ENCODE peak calls at places on chromosomes 2 and 18, in ten cellular contexts. M is NCI-H1105; H is stromal cell of bone marrow; G is activated CD8-positive, alpha-beta T cell treated with anti-CD3 and anti-CD28 coated beads, Interleukin-2, amount 10 ng/mL, durations not matched to agents 7 days and 5 days; K is stomach; Q is tibial nerve; D is EH; Z is anterior cingulate cortex; B is neural crest cell; L is small intestine. J is an unnamed sample.

GRCh38 chr2:218516614-218517013 is 51.5 kb downstream of the USP37 start:
- DNase-seq in M (no peak), H (no peak), G (peak; percentile 33), K (no peak), Q (no peak), D (peak; percentile 22), Z (no peak), B (no peak), L (peak; percentile 26), J (no peak)

GRCh38 chr18:39305756-39306155 is 1740.2 kb upstream of the CELF4 start:
- DNase-seq in M (no peak), H (no peak), G (no peak), K (no peak), Q (no peak), D (no peak), Z (no peak), B (no peak), L (no peak), J (no peak)

GRCh38 chr2:96505231-96505889 is at the start of gene NEURL3:
- DNase-seq in M (no peak), H (no peak), G (peak; percentile 19), K (no peak), Q (no peak), D (peak; percentile 60), Z (no peak), B (no peak), L (peak; percentile 89), J (no peak)

GRCh38 chr2:229409751-229410181 is 138.7 kb upstream of the PID1 start:
- DNase-seq in M (no peak), H (no peak), G (no peak), K (no peak), Q (no peak), D (no peak), Z (no peak), B (no peak), L (no peak), J (no peak)

GRCh38 chr18:23071285-23071684 is 64.0 kb upstream of the CABLES1 start:
- DNase-seq in M (no peak), H (no peak), G (peak; percentile 96), K (peak; percentile 50), Q (peak; percentile 21), D (peak; percentile 56), Z (peak; percentile 38), B (no peak), L (peak; percentile 79), J (no peak)

GRCh38 chr18:5294113-5294617 is 1.4 kb downstream of the ZBTB14 start:
- DNase-seq in M (no peak), H (no peak), G (peak; percentile 64), K (peak; percentile 61), Q (no peak), D (peak; percentile 4), Z (peak; percentile 35), B (no peak), L (peak; percentile 65), J (no peak)

GRCh38 chr2:209380278-209380677 is 43.6 kb upstream of the MAP2 start:
- DNase-seq in M (peak; percentile 7), H (no peak), G (no peak), K (no peak), Q (no peak), D (no peak), Z (no peak), B (no peak), L (no peak), J (no peak)

GRCh38 chr2:234395801-234396478 is 100.9 kb downstream of the ARL4C start:
- DNase-seq in M (peak; percentile 90), H (no peak), G (no peak), K (no peak), Q (no peak), D (no peak), Z (no peak), B (no peak), L (no peak), J (no peak)

GRCh38 chr2:85772019-85772745 is 18.4 kb downstream of the ATOH8 start:
- DNase-seq in M (peak; percentile 96), H (peak; percentile 99), G (no peak), K (peak; percentile 98), Q (peak; percentile 99), D (peak; percentile 100), Z (peak; percentile 97), B (peak; percentile 49), L (peak; percentile 63), J (peak; percentile 98)

GRCh38 chr2:182378759-182379158 is 48.1 kb downstream of the PDE1A start:
- DNase-seq in M (no peak), H (no peak), G (no peak), K (no peak), Q (no peak), D (no peak), Z (no peak), B (no peak), L (no peak), J (no peak)

GRCh38 chr2:58133395-58133794 is 86.8 kb downstream of the VRK2 start:
- DNase-seq in M (no peak), H (no peak), G (no peak), K (no peak), Q (no peak), D (peak; percentile 9), Z (no peak), B (no peak), L (no peak), J (no peak)

GRCh38 chr2:8840475-8841091 is 3.2 kb upstream of the KIDINS220 start:
- DNase-seq in M (no peak), H (no peak), G (no peak), K (no peak), Q (no peak), D (no peak), Z (no peak), B (no peak), L (no peak), J (no peak)

GRCh38 chr2:85653996-85654395 is 14.0 kb downstream of the SFTPB start:
- DNase-seq in M (no peak), H (no peak), G (no peak), K (no peak), Q (no peak), D (no peak), Z (peak; percentile 24), B (no peak), L (no peak), J (no peak)

GRCh38 chr2:23939054-23939436 is 1.2 kb upstream of the UBXN2A start:
- DNase-seq in M (no peak), H (no peak), G (no peak), K (no peak), Q (no peak), D (no peak), Z (no peak), B (no peak), L (no peak), J (no peak)

GRCh38 chr18:36519358-36519757 is 221.8 kb downstream of the FHOD3 start:
- DNase-seq in M (no peak), H (no peak), G (no peak), K (no peak), Q (no peak), D (peak; percentile 76), Z (no peak), B (no peak), L (no peak), J (no peak)

GRCh38 chr2:144942516-144943256 is 422.8 kb upstream of the ZEB2 start:
- DNase-seq in M (no peak), H (peak; percentile 48), G (no peak), K (no peak), Q (no peak), D (peak; percentile 81), Z (no peak), B (no peak), L (peak; percentile 79), J (no peak)

GRCh38 chr2:128317186-128317897 is 1.3 kb downstream of the HS6ST1 start:
- DNase-seq in M (peak; percentile 26), H (no peak), G (peak; percentile 21), K (peak; percentile 43), Q (no peak), D (peak; percentile 25), Z (no peak), B (no peak), L (no peak), J (no peak)

GRCh38 chr2:5926896-5927512 is 234.8 kb downstream of the SOX11 start:
- DNase-seq in M (no peak), H (no peak), G (no peak), K (no peak), Q (no peak), D (no peak), Z (no peak), B (no peak), L (no peak), J (no peak)

GRCh38 chr18:8779251-8779650 is 73.9 kb downstream of the MTCL1 start:
- DNase-seq in M (no peak), H (no peak), G (no peak), K (peak; percentile 14), Q (no peak), D (no peak), Z (no peak), B (no peak), L (no peak), J (no peak)

GRCh38 chr2:96449637-96450036 is 55.5 kb downstream of the NEURL3 start:
- DNase-seq in M (no peak), H (no peak), G (no peak), K (no peak), Q (no peak), D (no peak), Z (no peak), B (no peak), L (no peak), J (no peak)

GRCh38 chr18:74507120-74507881 is 11.1 kb downstream of the CNDP2 start:
- DNase-seq in M (no peak), H (no peak), G (no peak), K (peak; percentile 90), Q (no peak), D (no peak), Z (no peak), B (no peak), L (no peak), J (no peak)

GRCh38 chr2:38122344-38122743 is 46.4 kb upstream of the CYP1B1 start:
- DNase-seq in M (no peak), H (peak; percentile 89), G (no peak), K (no peak), Q (no peak), D (no peak), Z (no peak), B (no peak), L (no peak), J (no peak)

GRCh38 chr18:12376034-12376717 is 851 bp downstream of the AFG3L2 start:
- DNase-seq in M (peak; percentile 8), H (no peak), G (peak; percentile 30), K (peak; percentile 32), Q (peak; percentile 7), D (peak; percentile 31), Z (no peak), B (no peak), L (peak; percentile 38), J (no peak)

GRCh38 chr18:72866901-72867701 is 686 bp downstream of the NETO1 start:
- DNase-seq in M (peak; percentile 44), H (no peak), G (no peak), K (no peak), Q (no peak), D (peak; percentile 10), Z (no peak), B (peak; percentile 21), L (no peak), J (no peak)

GRCh38 chr18:62769216-62769615 is 53.9 kb downstream of the PHLPP1 start:
- DNase-seq in M (no peak), H (no peak), G (no peak), K (no peak), Q (no peak), D (no peak), Z (no peak), B (no peak), L (no peak), J (no peak)

GRCh38 chr2:9474361-9475117 is at the start of gene IAH1:
- DNase-seq in M (peak; percentile 31), H (no peak), G (peak; percentile 75), K (peak; percentile 63), Q (no peak), D (peak; percentile 63), Z (peak; percentile 60), B (peak; percentile 37), L (peak; percentile 67), J (peak; percentile 67)